ENCODE peak calls at places on chromosomes 3 and 15, in seven cellular contexts. One of them, this sample, is unnamed.

GRCh38 chr3:116085456-116085855 is 359.8 kb downstream of the LSAMP start:
- DNase-seq in left lung: no peak
- DNase-seq in body of pancreas: no peak
- DNase-seq in H9: no peak
- DNase-seq in lung: no peak
- DNase-seq in neuronal stem cell: no peak
- DNase-seq in CD8-positive, alpha-beta T cell: no peak
- DNase-seq in this sample: no peak

GRCh38 chr15:55277116-55277564 is 12.5 kb downstream of the RAB27A start:
- DNase-seq in H9: no peak
- DNase-seq in CD8-positive, alpha-beta T cell: peak; percentile 54
- DNase-seq in body of pancreas: no peak
- DNase-seq in left lung: no peak
- DNase-seq in neuronal stem cell: no peak
- DNase-seq in lung: no peak
- DNase-seq in this sample: no peak

GRCh38 chr15:65884511-65884910 is 15.2 kb downstream of the RAB11A start:
- DNase-seq in left lung: no peak
- DNase-seq in body of pancreas: no peak
- DNase-seq in lung: no peak
- DNase-seq in CD8-positive, alpha-beta T cell: no peak
- DNase-seq in neuronal stem cell: no peak
- DNase-seq in H9: no peak
- DNase-seq in this sample: no peak

GRCh38 chr3:29764059-29764458 is 483.2 kb downstream of the RBMS3 start:
- DNase-seq in body of pancreas: no peak
- DNase-seq in neuronal stem cell: no peak
- DNase-seq in CD8-positive, alpha-beta T cell: no peak
- DNase-seq in left lung: no peak
- DNase-seq in H9: no peak
- DNase-seq in lung: no peak
- DNase-seq in this sample: no peak

GRCh38 chr15:59315914-59316428 is 56.7 kb downstream of the MYO1E start:
- DNase-seq in left lung: no peak
- DNase-seq in neuronal stem cell: no peak
- DNase-seq in lung: peak; percentile 77
- DNase-seq in CD8-positive, alpha-beta T cell: no peak
- DNase-seq in H9: no peak
- DNase-seq in body of pancreas: no peak
- DNase-seq in this sample: no peak

GRCh38 chr15:39432935-39433334 is 147.9 kb upstream of the THBS1 start:
- DNase-seq in body of pancreas: no peak
- DNase-seq in neuronal stem cell: no peak
- DNase-seq in CD8-positive, alpha-beta T cell: no peak
- DNase-seq in left lung: no peak
- DNase-seq in H9: no peak
- DNase-seq in lung: no peak
- DNase-seq in this sample: no peak

GRCh38 chr15:74238984-74239645 is 3.0 kb downstream of the CCDC33 start:
- DNase-seq in neuronal stem cell: no peak
- DNase-seq in H9: no peak
- DNase-seq in body of pancreas: no peak
- DNase-seq in left lung: no peak
- DNase-seq in CD8-positive, alpha-beta T cell: no peak
- DNase-seq in lung: no peak
- DNase-seq in this sample: no peak

GRCh38 chr15:85011210-85011571 is 29.5 kb downstream of the PDE8A start:
- DNase-seq in body of pancreas: no peak
- DNase-seq in H9: no peak
- DNase-seq in neuronal stem cell: no peak
- DNase-seq in CD8-positive, alpha-beta T cell: no peak
- DNase-seq in lung: no peak
- DNase-seq in left lung: no peak
- DNase-seq in this sample: no peak

GRCh38 chr15:101126618-101127502 is 125.0 kb downstream of the CHSY1 start:
- DNase-seq in lung: no peak
- DNase-seq in CD8-positive, alpha-beta T cell: peak; percentile 18
- DNase-seq in body of pancreas: no peak
- DNase-seq in neuronal stem cell: no peak
- DNase-seq in H9: no peak
- DNase-seq in left lung: peak; percentile 32
- DNase-seq in this sample: no peak

GRCh38 chr3:142363936-142364467 is 83.8 kb downstream of the XRN1 start:
- DNase-seq in left lung: no peak
- DNase-seq in body of pancreas: no peak
- DNase-seq in H9: no peak
- DNase-seq in lung: no peak
- DNase-seq in neuronal stem cell: no peak
- DNase-seq in CD8-positive, alpha-beta T cell: no peak
- DNase-seq in this sample: no peak

GRCh38 chr3:22263042-22263441 is 512.0 kb upstream of the ZNF385D start:
- DNase-seq in left lung: no peak
- DNase-seq in body of pancreas: no peak
- DNase-seq in neuronal stem cell: no peak
- DNase-seq in CD8-positive, alpha-beta T cell: no peak
- DNase-seq in H9: no peak
- DNase-seq in lung: no peak
- DNase-seq in this sample: no peak

GRCh38 chr3:156052115-156052514 is 68.3 kb upstream of the KCNAB1 start:
- DNase-seq in neuronal stem cell: no peak
- DNase-seq in lung: no peak
- DNase-seq in left lung: no peak
- DNase-seq in H9: no peak
- DNase-seq in CD8-positive, alpha-beta T cell: no peak
- DNase-seq in body of pancreas: no peak
- DNase-seq in this sample: no peak

GRCh38 chr3:61966200-61966599 is 404.8 kb downstream of the PTPRG start:
- DNase-seq in body of pancreas: no peak
- DNase-seq in lung: no peak
- DNase-seq in neuronal stem cell: no peak
- DNase-seq in left lung: no peak
- DNase-seq in CD8-positive, alpha-beta T cell: no peak
- DNase-seq in H9: no peak
- DNase-seq in this sample: no peak

GRCh38 chr15:55253580-55253979 is 36.0 kb downstream of the RAB27A start:
- DNase-seq in CD8-positive, alpha-beta T cell: no peak
- DNase-seq in body of pancreas: no peak
- DNase-seq in neuronal stem cell: no peak
- DNase-seq in H9: no peak
- DNase-seq in lung: no peak
- DNase-seq in left lung: no peak
- DNase-seq in this sample: no peak

GRCh38 chr3:16335772-16336621 is 71.0 kb downstream of the OXNAD1 start:
- DNase-seq in H9: no peak
- DNase-seq in left lung: no peak
- DNase-seq in neuronal stem cell: no peak
- DNase-seq in body of pancreas: no peak
- DNase-seq in lung: no peak
- DNase-seq in CD8-positive, alpha-beta T cell: no peak
- DNase-seq in this sample: no peak

GRCh38 chr15:48318131-48318530 is 13.1 kb upstream of the DUT start:
- DNase-seq in left lung: no peak
- DNase-seq in CD8-positive, alpha-beta T cell: no peak
- DNase-seq in H9: peak; percentile 61
- DNase-seq in neuronal stem cell: peak; percentile 61
- DNase-seq in lung: no peak
- DNase-seq in body of pancreas: no peak
- DNase-seq in this sample: no peak

GRCh38 chr3:64355473-64355872 is 130.2 kb upstream of the PRICKLE2 start:
- DNase-seq in CD8-positive, alpha-beta T cell: no peak
- DNase-seq in lung: no peak
- DNase-seq in H9: no peak
- DNase-seq in left lung: no peak
- DNase-seq in body of pancreas: no peak
- DNase-seq in neuronal stem cell: no peak
- DNase-seq in this sample: no peak

GRCh38 chr3:64353256-64353655 is 128.0 kb upstream of the PRICKLE2 start:
- DNase-seq in body of pancreas: no peak
- DNase-seq in lung: no peak
- DNase-seq in H9: no peak
- DNase-seq in neuronal stem cell: no peak
- DNase-seq in CD8-positive, alpha-beta T cell: no peak
- DNase-seq in left lung: no peak
- DNase-seq in this sample: no peak

GRCh38 chr3:64354221-64354620 is 129.0 kb upstream of the PRICKLE2 start:
- DNase-seq in CD8-positive, alpha-beta T cell: no peak
- DNase-seq in H9: no peak
- DNase-seq in body of pancreas: no peak
- DNase-seq in neuronal stem cell: no peak
- DNase-seq in left lung: no peak
- DNase-seq in lung: no peak
- DNase-seq in this sample: no peak

GRCh38 chr3:64352596-64352989 is 127.3 kb upstream of the PRICKLE2 start:
- DNase-seq in H9: no peak
- DNase-seq in lung: no peak
- DNase-seq in left lung: no peak
- DNase-seq in CD8-positive, alpha-beta T cell: no peak
- DNase-seq in body of pancreas: no peak
- DNase-seq in neuronal stem cell: no peak
- DNase-seq in this sample: no peak

GRCh38 chr3:64354956-64355355 is 129.7 kb upstream of the PRICKLE2 start:
- DNase-seq in neuronal stem cell: no peak
- DNase-seq in left lung: no peak
- DNase-seq in body of pancreas: no peak
- DNase-seq in H9: no peak
- DNase-seq in lung: no peak
- DNase-seq in CD8-positive, alpha-beta T cell: no peak
- DNase-seq in this sample: no peak
- H3K4me1 ChIP-seq in neuronal stem cell: peaks cover 15% of the 10 kb centered on the region
- H3K4me1 ChIP-seq in left lung: peaks cover 54% of the 10 kb centered on the region
- H3K4me1 ChIP-seq in body of pancreas: no peaks in the 10 kb centered on the region
- H3K4me1 ChIP-seq in H9: peaks cover 8% of the 10 kb centered on the region
- H3K4me1 ChIP-seq in lung: peaks cover 11% of the 10 kb centered on the region
- H3K4me1 ChIP-seq in CD8-positive, alpha-beta T cell: no peaks in the 10 kb centered on the region
- H3K4me1 ChIP-seq in this sample: no peaks in the 10 kb centered on the region

DNA sequence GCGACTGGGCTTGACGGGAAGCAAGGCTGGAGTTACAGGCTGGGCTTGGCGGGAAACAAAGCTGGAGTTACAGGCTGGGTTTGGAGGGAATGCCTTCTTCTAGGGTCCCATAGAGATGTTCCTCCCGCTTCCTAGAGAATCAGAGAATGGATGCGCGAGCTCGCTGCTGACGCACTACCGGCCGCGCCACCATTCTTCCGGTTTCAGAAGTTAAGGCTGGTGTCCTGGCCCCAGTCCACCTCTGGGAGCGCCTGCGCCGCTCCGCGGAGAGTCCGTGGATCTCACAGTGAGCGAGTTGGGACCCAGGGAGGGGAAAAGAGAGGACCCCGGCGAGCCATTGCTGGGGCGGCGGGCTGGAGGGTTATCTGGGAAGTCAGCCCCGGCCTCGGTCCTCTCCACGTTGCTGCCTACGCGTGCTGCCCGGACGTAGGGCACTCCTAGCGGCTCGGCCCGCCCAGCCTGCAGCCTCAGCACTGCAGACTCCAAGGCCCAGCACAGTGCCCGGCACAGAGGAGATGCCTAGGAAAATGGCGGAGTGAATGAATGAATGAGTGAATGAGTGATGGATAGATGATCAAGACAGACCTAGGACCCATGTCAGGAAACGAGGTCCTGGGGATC is at the start of gene ZNF502:
- DNase-seq in neuronal stem cell: peak; percentile 62
- DNase-seq in left lung: peak; percentile 83
- DNase-seq in lung: peak; percentile 82
- DNase-seq in H9: peak; percentile 76
- DNase-seq in body of pancreas: peak; percentile 95
- DNase-seq in CD8-positive, alpha-beta T cell: peak; percentile 70
- DNase-seq in this sample: peak; percentile 88
- H3K9me3 ChIP-seq in neuronal stem cell: peaks cover 49% of the 10 kb centered on the region
- H3K9me3 ChIP-seq in left lung: no peaks in the 10 kb centered on the region
- H3K9me3 ChIP-seq in lung: peaks cover 8% of the 10 kb centered on the region
- H3K9me3 ChIP-seq in H9: peaks cover 11% of the 10 kb centered on the region
- H3K9me3 ChIP-seq in body of pancreas: no peaks in the 10 kb centered on the region
- H3K9me3 ChIP-seq in CD8-positive, alpha-beta T cell: peaks cover 17% of the 10 kb centered on the region
- H3K9me3 ChIP-seq in this sample: peaks cover 5% of the 10 kb centered on the region

GRCh38 chr15:56817690-56818089 is 84.4 kb upstream of the ZNF280D start:
- DNase-seq in neuronal stem cell: no peak
- DNase-seq in left lung: no peak
- DNase-seq in body of pancreas: no peak
- DNase-seq in H9: no peak
- DNase-seq in CD8-positive, alpha-beta T cell: no peak
- DNase-seq in lung: no peak
- DNase-seq in this sample: no peak

GRCh38 chr15:56817266-56817665 is 84.0 kb upstream of the ZNF280D start:
- DNase-seq in H9: no peak
- DNase-seq in left lung: no peak
- DNase-seq in CD8-positive, alpha-beta T cell: no peak
- DNase-seq in body of pancreas: no peak
- DNase-seq in neuronal stem cell: peak; percentile 12
- DNase-seq in lung: no peak
- DNase-seq in this sample: no peak

GRCh38 chr15:56821721-56822425 is 88.6 kb upstream of the ZNF280D start:
- DNase-seq in left lung: peak; percentile 44
- DNase-seq in neuronal stem cell: peak; percentile 14
- DNase-seq in H9: peak; percentile 59
- DNase-seq in CD8-positive, alpha-beta T cell: peak; percentile 36
- DNase-seq in body of pancreas: peak; percentile 73
- DNase-seq in lung: peak; percentile 50
- DNase-seq in this sample: peak; percentile 63

GRCh38 chr15:56824174-56824573 is 90.9 kb upstream of the ZNF280D start:
- DNase-seq in left lung: no peak
- DNase-seq in lung: no peak
- DNase-seq in body of pancreas: no peak
- DNase-seq in CD8-positive, alpha-beta T cell: no peak
- DNase-seq in H9: no peak
- DNase-seq in neuronal stem cell: no peak
- DNase-seq in this sample: no peak

DNA sequence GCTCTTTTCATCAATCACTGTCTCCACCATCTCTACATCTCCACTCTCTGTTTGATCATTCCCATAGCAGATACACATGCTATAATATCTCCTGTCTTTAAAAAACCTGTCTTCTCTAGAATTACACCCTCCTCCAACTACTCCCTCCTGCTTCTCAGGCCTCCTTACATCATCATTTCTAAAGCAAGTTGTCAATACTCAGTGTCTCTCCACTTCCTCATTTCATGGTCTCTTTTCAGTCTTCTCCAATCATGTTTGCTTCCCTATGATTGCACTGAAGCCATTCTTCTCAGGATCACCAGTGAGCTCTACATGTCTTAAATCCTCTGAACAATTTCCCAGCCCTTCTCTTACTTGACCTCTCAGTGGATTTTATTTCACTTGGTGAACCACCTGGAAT is 87.0 kb upstream of the ZNF280D start:
- DNase-seq in neuronal stem cell: no peak
- DNase-seq in body of pancreas: no peak
- DNase-seq in H9: no peak
- DNase-seq in left lung: no peak
- DNase-seq in CD8-positive, alpha-beta T cell: no peak
- DNase-seq in lung: no peak
- DNase-seq in this sample: no peak
- H3K27ac ChIP-seq in neuronal stem cell: no peak overlapping the region
- H3K27ac ChIP-seq in body of pancreas: no peak overlapping the region
- H3K27ac ChIP-seq in H9: no peak overlapping the region
- H3K27ac ChIP-seq in left lung: no peak overlapping the region
- H3K27ac ChIP-seq in CD8-positive, alpha-beta T cell: no peak overlapping the region
- H3K27ac ChIP-seq in lung: no peak overlapping the region
- H3K27ac ChIP-seq in this sample: no peak overlapping the region

GRCh38 chr15:64369078-64369607 is 12.1 kb downstream of the PCLAF start:
- DNase-seq in CD8-positive, alpha-beta T cell: no peak
- DNase-seq in body of pancreas: no peak
- DNase-seq in left lung: no peak
- DNase-seq in H9: no peak
- DNase-seq in neuronal stem cell: no peak
- DNase-seq in lung: no peak
- DNase-seq in this sample: no peak
- H3K4me1 ChIP-seq in CD8-positive, alpha-beta T cell: no peaks in the 10 kb centered on the region
- H3K4me1 ChIP-seq in body of pancreas: no peaks in the 10 kb centered on the region
- H3K4me1 ChIP-seq in left lung: no peaks in the 10 kb centered on the region
- H3K4me1 ChIP-seq in H9: no peaks in the 10 kb centered on the region
- H3K4me1 ChIP-seq in neuronal stem cell: no peaks in the 10 kb centered on the region
- H3K4me1 ChIP-seq in lung: no peaks in the 10 kb centered on the region
- H3K4me1 ChIP-seq in this sample: no peaks in the 10 kb centered on the region

This sample was measured in right atrium auricular region.